ENCODE peak calls at places on chromosomes 11 and 22, in nine cellular contexts. One of them, this sample, is unnamed.

GRCh38 chr11:118012083-118012669 is 26.0 kb downstream of the IL10RA start:
- DNase-seq in foreskin fibroblast: no peak
- DNase-seq in A549: no peak
- DNase-seq in HFFc6: peak
- DNase-seq in fibroblast of lung: no peak
- DNase-seq in natural killer cell: peak
- DNase-seq in HL-60: peak
- DNase-seq in upper lobe of right lung: peak
- DNase-seq in body of pancreas: peak
- DNase-seq in this sample: no peak

GRCh38 chr11:81995907-81996306 is 737.8 kb downstream of the FAM181B start:
- DNase-seq in HL-60: no peak
- DNase-seq in fibroblast of lung: peak
- DNase-seq in body of pancreas: no peak
- DNase-seq in upper lobe of right lung: no peak
- DNase-seq in foreskin fibroblast: no peak
- DNase-seq in A549: no peak
- DNase-seq in HFFc6: no peak
- DNase-seq in natural killer cell: no peak
- DNase-seq in this sample: no peak

GRCh38 chr11:12677131-12677530 is 2.9 kb downstream of the TEAD1 start:
- DNase-seq in A549: no peak
- DNase-seq in HFFc6: no peak
- DNase-seq in HL-60: no peak
- DNase-seq in upper lobe of right lung: no peak
- DNase-seq in natural killer cell: no peak
- DNase-seq in fibroblast of lung: peak
- DNase-seq in body of pancreas: no peak
- DNase-seq in foreskin fibroblast: peak
- DNase-seq in this sample: no peak

GRCh38 chr22:20616451-20617043 is 109.1 kb downstream of the MED15 start:
- DNase-seq in fibroblast of lung: no peak
- DNase-seq in natural killer cell: no peak
- DNase-seq in HFFc6: no peak
- DNase-seq in foreskin fibroblast: no peak
- DNase-seq in A549: no peak
- DNase-seq in body of pancreas: no peak
- DNase-seq in HL-60: no peak
- DNase-seq in upper lobe of right lung: no peak
- DNase-seq in this sample: no peak

GRCh38 chr22:30204742-30205111 is 41.8 kb downstream of the LIF start:
- DNase-seq in foreskin fibroblast: peak
- DNase-seq in upper lobe of right lung: no peak
- DNase-seq in natural killer cell: no peak
- DNase-seq in HFFc6: peak
- DNase-seq in body of pancreas: no peak
- DNase-seq in A549: no peak
- DNase-seq in fibroblast of lung: peak
- DNase-seq in HL-60: no peak
- DNase-seq in this sample: peak

GRCh38 chr11:128552783-128553661 is 34.3 kb downstream of the ETS1 start:
- DNase-seq in A549: no peak
- DNase-seq in foreskin fibroblast: peak
- DNase-seq in fibroblast of lung: peak
- DNase-seq in natural killer cell: no peak
- DNase-seq in HFFc6: no peak
- DNase-seq in HL-60: peak
- DNase-seq in body of pancreas: peak
- DNase-seq in upper lobe of right lung: no peak
- DNase-seq in this sample: peak

GRCh38 chr11:98062714-98063113 is 958.0 kb upstream of the CNTN5 start:
- DNase-seq in foreskin fibroblast: no peak
- DNase-seq in body of pancreas: no peak
- DNase-seq in HFFc6: no peak
- DNase-seq in upper lobe of right lung: no peak
- DNase-seq in HL-60: no peak
- DNase-seq in natural killer cell: no peak
- DNase-seq in A549: no peak
- DNase-seq in fibroblast of lung: no peak
- DNase-seq in this sample: no peak

GRCh38 chr11:124233376-124233775 is 7.5 kb upstream of the OR8G1 start:
- DNase-seq in HL-60: no peak
- DNase-seq in upper lobe of right lung: no peak
- DNase-seq in fibroblast of lung: peak
- DNase-seq in HFFc6: no peak
- DNase-seq in natural killer cell: no peak
- DNase-seq in body of pancreas: no peak
- DNase-seq in A549: no peak
- DNase-seq in foreskin fibroblast: no peak
- DNase-seq in this sample: no peak

GRCh38 chr11:45983471-45983845 is 61.0 kb downstream of the LARGE2 start:
- DNase-seq in upper lobe of right lung: no peak
- DNase-seq in natural killer cell: no peak
- DNase-seq in body of pancreas: no peak
- DNase-seq in fibroblast of lung: no peak
- DNase-seq in HL-60: no peak
- DNase-seq in foreskin fibroblast: no peak
- DNase-seq in HFFc6: no peak
- DNase-seq in A549: no peak
- DNase-seq in this sample: no peak

GRCh38 chr11:32333335-32333991 is 101.9 kb downstream of the WT1 start:
- DNase-seq in fibroblast of lung: peak
- DNase-seq in upper lobe of right lung: peak
- DNase-seq in natural killer cell: no peak
- DNase-seq in body of pancreas: peak
- DNase-seq in A549: peak
- DNase-seq in foreskin fibroblast: peak
- DNase-seq in HFFc6: no peak
- DNase-seq in HL-60: peak
- DNase-seq in this sample: peak

GRCh38 chr11:85682330-85683305 is 3.4 kb downstream of the CCDC89 start:
- DNase-seq in upper lobe of right lung: peak
- DNase-seq in body of pancreas: peak
- DNase-seq in HL-60: no peak
- DNase-seq in natural killer cell: peak
- DNase-seq in HFFc6: no peak
- DNase-seq in foreskin fibroblast: peak
- DNase-seq in A549: peak
- DNase-seq in fibroblast of lung: peak
- DNase-seq in this sample: no peak

GRCh38 chr11:130040281-130040940 is 29.3 kb upstream of the APLP2 start:
- DNase-seq in fibroblast of lung: no peak
- DNase-seq in upper lobe of right lung: no peak
- DNase-seq in HL-60: no peak
- DNase-seq in HFFc6: no peak
- DNase-seq in foreskin fibroblast: no peak
- DNase-seq in natural killer cell: no peak
- DNase-seq in A549: no peak
- DNase-seq in body of pancreas: no peak
- DNase-seq in this sample: no peak

GRCh38 chr11:4459470-4459869 is 10.4 kb downstream of the OR52K2 start:
- DNase-seq in foreskin fibroblast: peak
- DNase-seq in upper lobe of right lung: no peak
- DNase-seq in body of pancreas: peak
- DNase-seq in HL-60: peak
- DNase-seq in A549: no peak
- DNase-seq in fibroblast of lung: no peak
- DNase-seq in natural killer cell: no peak
- DNase-seq in HFFc6: no peak
- DNase-seq in this sample: no peak

GRCh38 chr11:4453118-4453517 is 4.0 kb downstream of the OR52K2 start:
- DNase-seq in A549: no peak
- DNase-seq in foreskin fibroblast: no peak
- DNase-seq in upper lobe of right lung: no peak
- DNase-seq in body of pancreas: no peak
- DNase-seq in fibroblast of lung: no peak
- DNase-seq in HL-60: no peak
- DNase-seq in HFFc6: no peak
- DNase-seq in natural killer cell: no peak
- DNase-seq in this sample: no peak

GRCh38 chr11:4454031-4454430 is 4.9 kb downstream of the OR52K2 start:
- DNase-seq in A549: no peak
- DNase-seq in HL-60: peak
- DNase-seq in natural killer cell: no peak
- DNase-seq in HFFc6: no peak
- DNase-seq in fibroblast of lung: peak
- DNase-seq in body of pancreas: no peak
- DNase-seq in upper lobe of right lung: no peak
- DNase-seq in foreskin fibroblast: no peak
- DNase-seq in this sample: no peak

GRCh38 chr11:4455439-4455838 is 6.3 kb downstream of the OR52K2 start:
- DNase-seq in fibroblast of lung: no peak
- DNase-seq in foreskin fibroblast: no peak
- DNase-seq in HL-60: peak
- DNase-seq in natural killer cell: no peak
- DNase-seq in upper lobe of right lung: no peak
- DNase-seq in HFFc6: no peak
- DNase-seq in body of pancreas: peak
- DNase-seq in A549: no peak
- DNase-seq in this sample: no peak
- TF ChIP-seq CTCF in fibroblast of lung: no peak
- TF ChIP-seq CTCF in foreskin fibroblast: no peak
- TF ChIP-seq CTCF in HL-60: no peak
- TF ChIP-seq CTCF in natural killer cell: no peak
- TF ChIP-seq CTCF in upper lobe of right lung: no peak
- TF ChIP-seq CTCF in HFFc6: no peak
- TF ChIP-seq CTCF in body of pancreas: no peak
- TF ChIP-seq CTCF in A549: no peak
- TF ChIP-seq CTCF in this sample: no peak

GRCh38 chr22:49699928-49700498 is 127.7 kb downstream of the BRD1 start:
- DNase-seq in body of pancreas: no peak
- DNase-seq in foreskin fibroblast: no peak
- DNase-seq in HFFc6: no peak
- DNase-seq in A549: no peak
- DNase-seq in natural killer cell: no peak
- DNase-seq in HL-60: no peak
- DNase-seq in fibroblast of lung: no peak
- DNase-seq in upper lobe of right lung: no peak
- DNase-seq in this sample: no peak

GRCh38 chr22:49702068-49702397 is 125.6 kb downstream of the BRD1 start:
- DNase-seq in HFFc6: no peak
- DNase-seq in upper lobe of right lung: no peak
- DNase-seq in natural killer cell: no peak
- DNase-seq in A549: no peak
- DNase-seq in fibroblast of lung: no peak
- DNase-seq in foreskin fibroblast: no peak
- DNase-seq in HL-60: no peak
- DNase-seq in body of pancreas: no peak
- DNase-seq in this sample: no peak

GRCh38 chr22:49703391-49703926 is 124.2 kb downstream of the BRD1 start:
- DNase-seq in body of pancreas: no peak
- DNase-seq in A549: no peak
- DNase-seq in foreskin fibroblast: no peak
- DNase-seq in HFFc6: no peak
- DNase-seq in upper lobe of right lung: no peak
- DNase-seq in fibroblast of lung: no peak
- DNase-seq in natural killer cell: no peak
- DNase-seq in HL-60: no peak
- DNase-seq in this sample: no peak

GRCh38 chr22:49699476-49699875 is 128.2 kb downstream of the BRD1 start:
- DNase-seq in foreskin fibroblast: no peak
- DNase-seq in A549: no peak
- DNase-seq in HFFc6: no peak
- DNase-seq in HL-60: no peak
- DNase-seq in fibroblast of lung: no peak
- DNase-seq in upper lobe of right lung: no peak
- DNase-seq in natural killer cell: no peak
- DNase-seq in body of pancreas: no peak
- DNase-seq in this sample: no peak

GRCh38 chr22:49701380-49702067 is 126.1 kb downstream of the BRD1 start:
- DNase-seq in foreskin fibroblast: no peak
- DNase-seq in upper lobe of right lung: no peak
- DNase-seq in HFFc6: no peak
- DNase-seq in fibroblast of lung: no peak
- DNase-seq in body of pancreas: no peak
- DNase-seq in natural killer cell: no peak
- DNase-seq in HL-60: peak
- DNase-seq in A549: no peak
- DNase-seq in this sample: no peak
- TF ChIP-seq CTCF in foreskin fibroblast: peak
- TF ChIP-seq CTCF in upper lobe of right lung: peak
- TF ChIP-seq CTCF in HFFc6: peak
- TF ChIP-seq CTCF in fibroblast of lung: peak
- TF ChIP-seq CTCF in body of pancreas: no peak
- TF ChIP-seq CTCF in natural killer cell: peak
- TF ChIP-seq CTCF in HL-60: peak
- TF ChIP-seq CTCF in A549: peak
- TF ChIP-seq CTCF in this sample: peak

GRCh38 chr11:59523541-59523940 is 12.2 kb downstream of the OR4D9 start:
- DNase-seq in HFFc6: no peak
- DNase-seq in fibroblast of lung: no peak
- DNase-seq in HL-60: no peak
- DNase-seq in upper lobe of right lung: no peak
- DNase-seq in body of pancreas: no peak
- DNase-seq in foreskin fibroblast: no peak
- DNase-seq in natural killer cell: no peak
- DNase-seq in A549: peak
- DNase-seq in this sample: no peak
- TF ChIP-seq CTCF in HFFc6: no peak
- TF ChIP-seq CTCF in fibroblast of lung: no peak
- TF ChIP-seq CTCF in HL-60: no peak
- TF ChIP-seq CTCF in upper lobe of right lung: no peak
- TF ChIP-seq CTCF in body of pancreas: no peak
- TF ChIP-seq CTCF in foreskin fibroblast: no peak
- TF ChIP-seq CTCF in natural killer cell: no peak
- TF ChIP-seq CTCF in A549: no peak
- TF ChIP-seq CTCF in this sample: no peak

GRCh38 chr11:29260939-29261705 is 755.7 kb downstream of the KCNA4 start:
- DNase-seq in HL-60: no peak
- DNase-seq in foreskin fibroblast: peak
- DNase-seq in upper lobe of right lung: no peak
- DNase-seq in body of pancreas: no peak
- DNase-seq in fibroblast of lung: peak
- DNase-seq in natural killer cell: no peak
- DNase-seq in HFFc6: peak
- DNase-seq in A549: peak
- DNase-seq in this sample: no peak
- TF ChIP-seq CTCF in HL-60: no peak
- TF ChIP-seq CTCF in foreskin fibroblast: no peak
- TF ChIP-seq CTCF in upper lobe of right lung: no peak
- TF ChIP-seq CTCF in body of pancreas: no peak
- TF ChIP-seq CTCF in fibroblast of lung: no peak
- TF ChIP-seq CTCF in natural killer cell: no peak
- TF ChIP-seq CTCF in HFFc6: peak
- TF ChIP-seq CTCF in A549: peak
- TF ChIP-seq CTCF in this sample: no peak

This sample was measured in AG09319.